ENCODE peak calls at places on chromosomes 4 and X, in ten cellular contexts. C is naive thymus-derived CD4-positive, alpha-beta T cell; S is stimulated activated CD4-positive, alpha-beta T cell treated with anti-CD3 and anti-CD28 coated beads, Interleukin-4, amount 100 ng/mL, for 4 hours; Q is DMS79; E is posterior cingulate gyrus; T is HTR-8/SVneo; N is tibial nerve; U is body of pancreas; L is activated naive CD4-positive, alpha-beta T cell; F is iPS DF 19.7. Y is an unnamed sample.

GRCh38 chr4:38310446-38311043 is 350.3 kb downstream of the PTTG2 start:
- DNase-seq in C (peak), S (peak), Q (no peak), E (no peak), T (no peak), N (no peak), U (no peak), L (no peak), F (no peak), Y (no peak)

GRCh38 chr4:69934150-69934549 is 3.3 kb downstream of the CSN1S1 start:
- DNase-seq in C (no peak), S (no peak), Q (no peak), E (no peak), T (no peak), N (no peak), U (no peak), L (no peak), F (no peak), Y (no peak)

GRCh38 chr4:14110407-14110806 is 482.9 kb upstream of the BOD1L1 start:
- DNase-seq in C (no peak), S (no peak), Q (no peak), E (no peak), T (peak), N (no peak), U (no peak), L (no peak), F (no peak), Y (no peak)

GRCh38 chr4:158758142-158758541 is 10.7 kb upstream of the FNIP2 start:
- DNase-seq in C (no peak), S (no peak), Q (no peak), E (no peak), T (no peak), N (no peak), U (no peak), L (no peak), F (no peak), Y (no peak)

GRCh38 chrX:9134341-9134740 is 100.4 kb upstream of the FAM9B start:
- DNase-seq in C (no peak), S (no peak), Q (no peak), E (no peak), T (no peak), N (no peak), U (no peak), L (no peak), F (no peak), Y (no peak)

GRCh38 chr4:128811571-128812359 is 2.3 kb downstream of the JADE1 start:
- DNase-seq in C (peak), S (peak), Q (peak), E (peak), T (peak), N (peak), U (peak), L (peak), F (no peak), Y (peak)

GRCh38 chrX:133444196-133444595 is 28.9 kb upstream of the GPC4 start:
- DNase-seq in C (no peak), S (no peak), Q (no peak), E (no peak), T (no peak), N (no peak), U (no peak), L (no peak), F (no peak), Y (no peak)

GRCh38 chr4:153616005-153616555 is 68.0 kb upstream of the TLR2 start:
- DNase-seq in C (no peak), S (peak), Q (no peak), E (no peak), T (no peak), N (no peak), U (no peak), L (no peak), F (no peak), Y (no peak)

GRCh38 chr4:105555409-105555808 is 3.0 kb downstream of the ARHGEF38 start:
- DNase-seq in C (no peak), S (no peak), Q (no peak), E (no peak), T (no peak), N (no peak), U (no peak), L (no peak), F (peak), Y (no peak)

GRCh38 chrX:122545778-122546177 is 638.3 kb upstream of the GRIA3 start:
- DNase-seq in C (no peak), S (no peak), Q (no peak), E (no peak), T (no peak), N (no peak), U (no peak), L (no peak), F (no peak), Y (no peak)

GRCh38 chrX:125710403-125711062 is 390.9 kb downstream of the TEX13C start:
- DNase-seq in C (no peak), S (no peak), Q (no peak), E (no peak), T (no peak), N (no peak), U (no peak), L (no peak), F (no peak), Y (no peak)

GRCh38 chr4:94430416-94430815 is 21.3 kb upstream of the PDLIM5 start:
- DNase-seq in C (no peak), S (no peak), Q (no peak), E (no peak), T (no peak), N (no peak), U (no peak), L (no peak), F (no peak), Y (no peak)

GRCh38 chrX:14356401-14356800 is 172.9 kb upstream of the GLRA2 start:
- DNase-seq in C (no peak), S (no peak), Q (no peak), E (no peak), T (no peak), N (no peak), U (no peak), L (no peak), F (no peak), Y (no peak)

GRCh38 chr4:118076958-118077766 is 42.9 kb downstream of the NDST3 start:
- DNase-seq in C (no peak), S (no peak), Q (no peak), E (no peak), T (no peak), N (no peak), U (peak), L (no peak), F (no peak), Y (no peak)

GRCh38 chrX:54866606-54867005 is 54.0 kb upstream of the TRO start:
- DNase-seq in C (no peak), S (no peak), Q (no peak), E (no peak), T (no peak), N (no peak), U (no peak), L (no peak), F (no peak), Y (no peak)

GRCh38 chr4:92246384-92246783 is 57.4 kb upstream of the GRID2 start:
- DNase-seq in C (no peak), S (no peak), Q (no peak), E (no peak), T (no peak), N (no peak), U (no peak), L (no peak), F (no peak), Y (no peak)

GRCh38 chr4:124055896-124056295 is 656.6 kb downstream of the ANKRD50 start:
- DNase-seq in C (no peak), S (no peak), Q (no peak), E (no peak), T (no peak), N (no peak), U (no peak), L (no peak), F (no peak), Y (no peak)

GRCh38 chr4:41160856-41161255 is 53.5 kb downstream of the APBB2 start:
- DNase-seq in C (no peak), S (no peak), Q (no peak), E (no peak), T (no peak), N (no peak), U (no peak), L (no peak), F (no peak), Y (no peak)

GRCh38 chrX:123422875-123423274 is 238.8 kb downstream of the GRIA3 start:
- DNase-seq in C (no peak), S (no peak), Q (no peak), E (peak), T (no peak), N (no peak), U (peak), L (no peak), F (no peak), Y (no peak)

GRCh38 chrX:720858-721257 is 90.3 kb downstream of the SHOX start:
- DNase-seq in C (no peak), S (no peak), Q (no peak), E (no peak), T (no peak), N (no peak), U (no peak), L (no peak), F (no peak), Y (no peak)

GRCh38 chr4:151184523-151185458 is 85.4 kb downstream of the RPS3A start:
- DNase-seq in C (no peak), S (no peak), Q (no peak), E (no peak), T (no peak), N (no peak), U (no peak), L (no peak), F (no peak), Y (no peak)

GRCh38 chr4:26574563-26574962 is 9.3 kb upstream of the TBC1D19 start:
- DNase-seq in C (no peak), S (no peak), Q (no peak), E (no peak), T (no peak), N (no peak), U (no peak), L (no peak), F (no peak), Y (no peak)

GRCh38 chr4:171751538-171751937 is 61.7 kb upstream of the GALNTL6 start:
- DNase-seq in C (no peak), S (no peak), Q (no peak), E (no peak), T (no peak), N (no peak), U (no peak), L (no peak), F (no peak), Y (no peak)

GRCh38 chrX:14616301-14616700 is 87.0 kb downstream of the GLRA2 start:
- DNase-seq in C (no peak), S (no peak), Q (no peak), E (no peak), T (no peak), N (no peak), U (no peak), L (no peak), F (no peak), Y (no peak)

GRCh38 chr4:1983846-1984405 is 24.8 kb downstream of the NELFA start:
- DNase-seq in C (no peak), S (no peak), Q (no peak), E (no peak), T (no peak), N (no peak), U (peak), L (no peak), F (no peak), Y (no peak)

GRCh38 chr4:75169020-75169814 is 236.3 kb downstream of the PARM1 start:
- DNase-seq in C (no peak), S (no peak), Q (no peak), E (no peak), T (no peak), N (no peak), U (no peak), L (no peak), F (no peak), Y (no peak)

GRCh38 chrX:31993635-31994034 is 921.8 kb upstream of the FTHL17 start:
- DNase-seq in C (no peak), S (no peak), Q (no peak), E (no peak), T (no peak), N (no peak), U (no peak), L (no peak), F (no peak), Y (no peak)

GRCh38 chr4:112677519-112678091 is 40.7 kb downstream of the LARP7 start:
- DNase-seq in C (no peak), S (no peak), Q (no peak), E (no peak), T (no peak), N (no peak), U (no peak), L (no peak), F (no peak), Y (no peak)

GRCh38 chrX:29237972-29238371 is 650.7 kb downstream of the IL1RAPL1 start:
- DNase-seq in C (no peak), S (no peak), Q (no peak), E (no peak), T (no peak), N (no peak), U (no peak), L (no peak), F (no peak), Y (no peak)

GRCh38 chr4:17315459-17315858 is 196.4 kb downstream of the QDPR start:
- DNase-seq in C (no peak), S (no peak), Q (no peak), E (no peak), T (no peak), N (no peak), U (no peak), L (no peak), F (no peak), Y (no peak)

Y was measured in lower leg skin.